ENCODE peak calls at places on chromosomes 7 and 10, in eight cellular contexts. One of them, this sample, is unnamed.

GRCh38 chr10:97200616-97201015 is 14.9 kb upstream of the SLIT1 start:
- DNase-seq in NCI-H1105: no peak
- DNase-seq in glutamatergic neuron: no peak
- DNase-seq in naive thymus-derived CD8-positive, alpha-beta T cell: no peak
- DNase-seq in IMR-90: no peak
- DNase-seq in AG04449: no peak
- DNase-seq in AML-193: peak; percentile 24
- DNase-seq in stimulated activated CD8-positive, alpha-beta memory T cell treated with anti-CD3 and anti-CD28 coated beads, Interleukin-2, amount 100 ng/mL, for 1 hour: no peak
- DNase-seq in this sample: peak; percentile 6

GRCh38 chr7:46568420-46569116 is 647.5 kb upstream of the IGFBP3 start:
- DNase-seq in NCI-H1105: no peak
- DNase-seq in glutamatergic neuron: no peak
- DNase-seq in naive thymus-derived CD8-positive, alpha-beta T cell: no peak
- DNase-seq in IMR-90: no peak
- DNase-seq in AG04449: no peak
- DNase-seq in AML-193: no peak
- DNase-seq in stimulated activated CD8-positive, alpha-beta memory T cell treated with anti-CD3 and anti-CD28 coated beads, Interleukin-2, amount 100 ng/mL, for 1 hour: no peak
- DNase-seq in this sample: no peak

GRCh38 chr7:43791-44540 is 148.4 kb upstream of the FAM20C start:
- DNase-seq in NCI-H1105: no peak
- DNase-seq in glutamatergic neuron: no peak
- DNase-seq in naive thymus-derived CD8-positive, alpha-beta T cell: no peak
- DNase-seq in IMR-90: no peak
- DNase-seq in AG04449: no peak
- DNase-seq in AML-193: no peak
- DNase-seq in stimulated activated CD8-positive, alpha-beta memory T cell treated with anti-CD3 and anti-CD28 coated beads, Interleukin-2, amount 100 ng/mL, for 1 hour: no peak
- DNase-seq in this sample: no peak

GRCh38 chr10:47351899-47352815 is 4.0 kb downstream of the RBP3 start:
- DNase-seq in NCI-H1105: no peak
- DNase-seq in glutamatergic neuron: no peak
- DNase-seq in naive thymus-derived CD8-positive, alpha-beta T cell: no peak
- DNase-seq in IMR-90: no peak
- DNase-seq in AG04449: no peak
- DNase-seq in AML-193: no peak
- DNase-seq in stimulated activated CD8-positive, alpha-beta memory T cell treated with anti-CD3 and anti-CD28 coated beads, Interleukin-2, amount 100 ng/mL, for 1 hour: no peak
- DNase-seq in this sample: peak; percentile 51

GRCh38 chr7:71429116-71429515 is 297.2 kb downstream of the GALNT17 start:
- DNase-seq in NCI-H1105: no peak
- DNase-seq in glutamatergic neuron: no peak
- DNase-seq in naive thymus-derived CD8-positive, alpha-beta T cell: no peak
- DNase-seq in IMR-90: no peak
- DNase-seq in AG04449: no peak
- DNase-seq in AML-193: no peak
- DNase-seq in stimulated activated CD8-positive, alpha-beta memory T cell treated with anti-CD3 and anti-CD28 coated beads, Interleukin-2, amount 100 ng/mL, for 1 hour: no peak
- DNase-seq in this sample: no peak

GRCh38 chr7:2066251-2066919 is 166.4 kb downstream of the MAD1L1 start:
- DNase-seq in NCI-H1105: no peak
- DNase-seq in glutamatergic neuron: peak; percentile 51
- DNase-seq in naive thymus-derived CD8-positive, alpha-beta T cell: peak; percentile 58
- DNase-seq in IMR-90: no peak
- DNase-seq in AG04449: no peak
- DNase-seq in AML-193: no peak
- DNase-seq in stimulated activated CD8-positive, alpha-beta memory T cell treated with anti-CD3 and anti-CD28 coated beads, Interleukin-2, amount 100 ng/mL, for 1 hour: no peak
- DNase-seq in this sample: peak; percentile 68

GRCh38 chr10:95485030-95485429 is 76.1 kb downstream of the SORBS1 start:
- DNase-seq in NCI-H1105: no peak
- DNase-seq in glutamatergic neuron: no peak
- DNase-seq in naive thymus-derived CD8-positive, alpha-beta T cell: no peak
- DNase-seq in IMR-90: no peak
- DNase-seq in AG04449: no peak
- DNase-seq in AML-193: no peak
- DNase-seq in stimulated activated CD8-positive, alpha-beta memory T cell treated with anti-CD3 and anti-CD28 coated beads, Interleukin-2, amount 100 ng/mL, for 1 hour: no peak
- DNase-seq in this sample: no peak

GRCh38 chr10:74244097-74244685 is 93.2 kb downstream of the ADK start:
- DNase-seq in NCI-H1105: no peak
- DNase-seq in glutamatergic neuron: no peak
- DNase-seq in naive thymus-derived CD8-positive, alpha-beta T cell: no peak
- DNase-seq in IMR-90: peak; percentile 73
- DNase-seq in AG04449: no peak
- DNase-seq in AML-193: peak; percentile 38
- DNase-seq in stimulated activated CD8-positive, alpha-beta memory T cell treated with anti-CD3 and anti-CD28 coated beads, Interleukin-2, amount 100 ng/mL, for 1 hour: no peak
- DNase-seq in this sample: no peak

GRCh38 chr7:75565129-75565528 is 73.0 kb downstream of the SPDYE5 start:
- DNase-seq in NCI-H1105: no peak
- DNase-seq in glutamatergic neuron: no peak
- DNase-seq in naive thymus-derived CD8-positive, alpha-beta T cell: no peak
- DNase-seq in IMR-90: peak; percentile 93
- DNase-seq in AG04449: peak; percentile 84
- DNase-seq in AML-193: peak; percentile 56
- DNase-seq in stimulated activated CD8-positive, alpha-beta memory T cell treated with anti-CD3 and anti-CD28 coated beads, Interleukin-2, amount 100 ng/mL, for 1 hour: no peak
- DNase-seq in this sample: no peak

GRCh38 chr10:47278152-47278473 is 21.9 kb upstream of the GDF10 start:
- DNase-seq in NCI-H1105: no peak
- DNase-seq in glutamatergic neuron: no peak
- DNase-seq in naive thymus-derived CD8-positive, alpha-beta T cell: no peak
- DNase-seq in IMR-90: no peak
- DNase-seq in AG04449: no peak
- DNase-seq in AML-193: no peak
- DNase-seq in stimulated activated CD8-positive, alpha-beta memory T cell treated with anti-CD3 and anti-CD28 coated beads, Interleukin-2, amount 100 ng/mL, for 1 hour: no peak
- DNase-seq in this sample: no peak

GRCh38 chr7:43492906-43493305 is 90.0 kb upstream of the STK17A start:
- DNase-seq in NCI-H1105: no peak
- DNase-seq in glutamatergic neuron: no peak
- DNase-seq in naive thymus-derived CD8-positive, alpha-beta T cell: no peak
- DNase-seq in IMR-90: no peak
- DNase-seq in AG04449: no peak
- DNase-seq in AML-193: no peak
- DNase-seq in stimulated activated CD8-positive, alpha-beta memory T cell treated with anti-CD3 and anti-CD28 coated beads, Interleukin-2, amount 100 ng/mL, for 1 hour: no peak
- DNase-seq in this sample: no peak

This sample was measured in activated effector memory CD4-positive, alpha-beta T cell treated with anti-CD3 and anti-CD28 coated beads, Interleukin-2, amount 50 U/mL, for 16 hours.